ENCODE peak calls at places on chromosomes 12 and 14, in nine cellular contexts. X, S, K, I, M, U, D, P and V are unnamed samples. For H3K4me1, the result is how much of the 10 kb centered on the place peaks cover.

GRCh38 chr14:55323910-55324309 is 52.7 kb downstream of the FBXO34 start:
- DNase-seq in I (no peak), X (no peak), D (no peak), M (no peak), P (no peak), U (no peak), K (no peak), S (no peak), V (no peak)

GRCh38 chr12:76670776-76671175 is 93.1 kb upstream of the ZDHHC17 start:
- DNase-seq in S (no peak), P (no peak), X (no peak), I (no peak), D (no peak), U (no peak), M (no peak), K (no peak), V (no peak)

GRCh38 chr14:101635238-101636080 is 74.2 kb downstream of the DIO3 start:
- DNase-seq in D (peak), K (no peak), I (no peak), M (no peak), S (no peak), P (peak), U (no peak), X (no peak), V (no peak)

GRCh38 chr12:57430117-57430930 is 519 bp downstream of the R3HDM2 start:
- DNase-seq in S (no peak), P (no peak), K (no peak), U (peak), I (peak), M (no peak), D (no peak), X (peak), V (no peak)

GRCh38 chr14:69695664-69696527 is 71.0 kb upstream of the SRSF5 start:
- DNase-seq in S (no peak), M (peak), U (peak), K (peak), D (no peak), P (peak), X (peak), I (no peak), V (no peak)

GRCh38 chr12:100951756-100952155 is 157.2 kb downstream of the ANO4 start:
- DNase-seq in X (no peak), I (peak), P (no peak), D (no peak), M (no peak), S (no peak), U (no peak), K (no peak), V (no peak)

GRCh38 chr12:21379218-21379617 is 6.5 kb downstream of the IAPP start:
- DNase-seq in D (no peak), P (no peak), K (no peak), U (no peak), S (no peak), X (no peak), M (no peak), I (no peak), V (no peak)

GRCh38 chr12:94994312-94994711 is 9.2 kb downstream of the NDUFA12 start:
- DNase-seq in I (no peak), M (no peak), U (no peak), D (no peak), X (no peak), S (no peak), P (no peak), K (no peak), V (peak)

GRCh38 chr14:29144598-29144997 is 378.0 kb downstream of the FOXG1 start:
- DNase-seq in P (no peak), D (no peak), I (no peak), U (no peak), M (no peak), K (no peak), X (no peak), S (no peak), V (no peak)

GRCh38 chr14:52313903-52314481 is at the start of gene PTGER2:
- DNase-seq in I (peak), X (peak), D (peak), P (peak), S (peak), K (peak), M (peak), U (peak), V (no peak)

GRCh38 chr12:25583545-25583944 is 30.5 kb upstream of the LMNTD1 start:
- DNase-seq in U (peak), I (peak), D (no peak), X (no peak), S (no peak), M (peak), P (peak), K (no peak), V (no peak)

GRCh38 chr14:94330857-94331256 is 7.7 kb upstream of the SERPINA6 start:
- DNase-seq in I (no peak), X (no peak), P (no peak), S (no peak), K (no peak), D (peak), U (no peak), M (no peak), V (no peak)

GRCh38 chr12:114384746-114385145 is 21.2 kb downstream of the TBX5 start:
- DNase-seq in U (no peak), K (no peak), D (no peak), X (no peak), M (no peak), P (no peak), I (no peak), S (no peak), V (no peak)

GRCh38 chr14:91309756-91310280 is 65.3 kb upstream of the GPR68 start:
- DNase-seq in K (no peak), D (no peak), M (no peak), X (no peak), I (no peak), P (no peak), S (no peak), U (no peak), V (no peak)

GRCh38 chr14:58659846-58660245 is 22.1 kb downstream of the DACT1 start:
- DNase-seq in U (no peak), K (no peak), I (no peak), S (no peak), X (no peak), P (no peak), M (no peak), D (no peak), V (no peak)

DNA sequence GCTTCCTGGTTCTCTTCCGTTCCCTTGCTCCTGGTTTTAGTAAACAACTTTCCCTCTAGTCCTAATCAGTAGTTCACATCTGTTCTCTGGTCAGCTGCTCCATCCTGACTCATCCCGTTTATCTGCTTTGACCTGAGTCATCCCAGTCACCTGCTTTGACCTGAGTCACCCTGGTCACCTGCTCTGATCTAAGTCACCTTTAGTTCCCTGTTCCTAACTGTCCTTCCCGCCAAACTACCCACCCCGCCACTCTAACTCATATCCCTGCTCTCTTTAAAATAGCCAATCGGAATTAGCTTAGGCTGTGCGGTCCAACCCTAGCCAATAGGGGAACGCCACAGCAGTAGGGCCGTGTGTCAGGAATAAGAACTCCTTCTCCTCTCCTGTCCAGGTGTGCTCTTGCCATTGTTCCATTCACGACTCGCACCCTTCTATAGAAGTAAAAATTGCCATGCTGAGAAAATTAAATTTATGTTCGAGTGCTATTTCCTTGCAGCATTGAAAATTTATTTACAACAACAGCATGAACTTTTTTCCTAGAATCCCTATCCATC is 3.1 kb upstream of the ANKRD33 start:
- DNase-seq in S (no peak), X (no peak), K (no peak), D (no peak), I (no peak), U (peak), M (peak), P (no peak), V (no peak)
- H3K4me1 ChIP-seq in S (under half), X (under half), K (under half), D (under half), I (under half), U (under half), M (under half), P (under half), V (under half)

DNA sequence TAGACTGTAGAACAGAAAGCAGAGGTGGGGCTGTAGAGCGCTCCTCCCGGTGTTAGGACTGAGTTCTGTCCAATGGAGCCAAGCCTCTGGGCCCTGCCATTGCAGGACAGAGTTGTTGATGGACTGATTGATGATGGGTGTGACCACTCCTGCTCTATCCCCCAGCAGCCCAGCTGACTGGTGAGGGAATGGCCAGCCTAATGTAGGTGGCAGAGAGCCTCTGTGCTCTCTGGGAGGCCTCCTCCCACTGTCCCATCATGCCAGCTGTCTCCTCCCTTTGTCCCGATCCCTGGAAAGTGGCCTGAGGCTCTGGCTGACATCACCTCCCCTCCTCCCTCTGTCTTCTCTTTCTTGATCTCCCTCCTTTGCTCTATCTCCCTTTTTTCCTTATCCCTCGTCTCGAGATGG is 804 bp downstream of the EFS start:
- DNase-seq in I (peak), X (no peak), K (no peak), D (no peak), P (peak), S (peak), M (no peak), U (no peak), V (no peak)
- TF ChIP-seq POLR2AphosphoS5 in I (peak), X (no peak), K (no peak), D (no peak), P (no peak), S (peak), M (no peak), U (no peak), V (no peak)

GRCh38 chr12:124909831-124910560 is 4.5 kb downstream of the UBC start:
- DNase-seq in D (no peak), M (no peak), I (no peak), K (no peak), X (no peak), S (no peak), P (no peak), U (no peak), V (no peak)
- H3K27ac ChIP-seq in D (peak), M (peak), I (peak), K (peak), X (peak), S (peak), P (no peak), U (no peak), V (peak)

DNA sequence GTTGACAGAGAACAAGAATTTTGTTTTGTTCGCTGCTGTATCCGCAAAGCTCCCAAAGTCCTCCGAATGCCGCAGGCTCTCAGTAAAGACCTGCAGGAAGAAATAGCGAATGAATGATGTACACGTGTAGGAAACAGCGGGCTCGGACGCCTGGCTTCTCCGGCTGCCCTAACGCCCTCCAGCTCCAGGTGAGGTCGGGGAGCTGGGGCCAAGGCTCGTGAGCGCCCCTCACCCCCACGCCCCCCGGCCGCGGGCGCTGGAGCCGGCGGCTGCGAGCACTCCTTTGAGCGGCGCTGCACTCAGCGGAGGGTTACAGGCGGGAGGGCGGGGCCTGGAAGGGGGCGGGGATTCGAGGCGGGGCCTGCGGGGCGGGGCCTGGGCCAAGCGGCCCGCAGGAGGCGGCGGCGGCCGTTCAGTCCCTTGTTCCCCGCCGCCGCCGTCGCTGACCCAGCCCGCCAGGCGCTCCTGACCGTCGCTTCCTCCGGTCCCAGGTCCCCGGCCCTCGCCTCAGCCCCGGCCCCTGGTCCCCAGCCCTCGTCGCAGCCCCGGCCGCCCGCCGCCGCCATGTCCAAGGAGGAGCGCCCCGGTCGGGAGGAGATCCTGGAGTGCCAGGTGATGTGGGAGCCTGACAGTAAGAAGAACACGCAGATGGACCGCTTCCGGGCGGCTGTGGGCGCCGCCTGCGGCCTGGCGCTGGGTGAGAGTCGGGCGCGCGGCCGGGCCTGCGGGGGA is at the start of gene AACS:
- DNase-seq in I (peak), S (peak), K (peak), X (peak), M (peak), P (peak), U (peak), D (no peak), V (no peak)
- H3K4me1 ChIP-seq in I (under half), S (under half), K (under half), X (under half), M (under half), P (under half), U (under half), D (under half), V (under half)

DNA sequence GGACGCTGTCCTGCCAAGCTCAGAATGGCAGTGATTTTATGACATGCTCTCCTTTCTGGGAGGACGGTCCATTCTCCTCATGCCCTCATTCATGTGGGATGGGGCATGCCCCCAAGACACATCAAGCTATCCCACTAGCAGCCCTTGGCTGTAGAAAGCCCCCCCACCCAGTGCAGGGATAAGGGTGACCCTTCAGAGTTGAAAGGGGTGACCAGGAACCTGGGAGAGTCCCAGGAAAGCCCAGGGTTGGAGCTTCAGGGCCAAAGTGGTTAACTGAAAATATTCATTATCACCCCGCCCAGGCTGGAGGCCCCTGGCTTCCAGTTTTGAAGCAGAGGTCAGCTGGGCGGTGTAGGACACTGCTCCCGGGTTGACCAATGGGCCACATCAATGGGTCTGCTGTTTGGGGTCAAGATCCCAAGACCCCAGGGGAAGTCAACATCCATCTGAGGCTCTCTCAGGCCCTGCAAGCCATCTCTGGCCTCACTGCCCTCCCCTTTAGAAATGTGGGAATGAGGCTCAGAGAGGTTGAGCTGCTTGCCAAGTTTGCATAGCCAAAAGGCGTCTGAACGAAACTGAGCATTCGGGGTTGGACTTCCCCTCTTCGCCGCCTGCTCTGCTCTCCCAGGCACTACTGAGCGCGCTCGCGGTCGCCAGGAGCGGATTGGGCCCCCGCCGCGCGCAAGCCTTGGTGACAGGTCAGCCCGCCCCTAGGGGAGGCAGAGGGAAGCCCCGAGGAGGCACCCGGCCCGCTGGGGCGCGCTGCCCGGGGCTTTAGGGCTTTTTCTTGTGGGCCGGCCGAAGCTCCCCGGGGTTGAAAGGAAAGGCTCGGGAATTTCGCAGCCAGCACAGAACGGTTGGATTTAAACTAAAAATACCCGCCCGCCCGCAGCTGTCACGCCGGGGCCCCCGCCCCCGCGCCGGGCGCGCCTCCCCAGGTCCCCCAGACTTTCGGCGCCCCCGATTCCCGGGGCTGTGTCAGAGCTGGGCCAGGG is 630 bp downstream of the SYNE3 start:
- DNase-seq in M (peak), P (peak), X (peak), K (peak), U (peak), S (no peak), I (peak), D (no peak), V (no peak)
- TF ChIP-seq POLR2AphosphoS5 in M (no peak), P (no peak), X (peak), K (peak), U (no peak), S (no peak), I (no peak), D (peak), V (no peak)